ENCODE peak calls at places on chromosome 3, in four cellular contexts. B is GM12865, P is cardiac fibroblast, S is mesenchymal stem cell. N is an unnamed sample.

GRCh38 chr3:45978348-45978747 is 17.3 kb downstream of the FYCO1 start:
- DNase-seq in P (no peak), S (no peak), B (no peak), N (no peak)

GRCh38 chr3:73729969-73730440 is 105.3 kb upstream of the PDZRN3 start:
- DNase-seq in S (peak; percentile 73), P (no peak), B (no peak), N (peak; percentile 43)

GRCh38 chr3:10964537-10965167 is 27.9 kb upstream of the SLC6A1 start:
- DNase-seq in P (peak; percentile 20), S (no peak), B (peak; percentile 10), N (peak; percentile 13)

GRCh38 chr3:54928056-54928770 is at the start of gene LRTM1:
- DNase-seq in S (no peak), B (no peak), P (no peak), N (no peak)

GRCh38 chr3:186772886-186773417 is 10.4 kb upstream of the EIF4A2 start:
- DNase-seq in P (peak; percentile 46), B (peak; percentile 90), S (no peak), N (peak; percentile 37)

GRCh38 chr3:175431396-175431795 is 572.3 kb downstream of the NAALADL2 start:
- DNase-seq in S (no peak), P (peak; percentile 66), B (no peak), N (peak; percentile 36)

GRCh38 chr3:128438488-128439072 is 28.1 kb downstream of the DNAJB8 start:
- DNase-seq in S (no peak), B (peak; percentile 30), P (no peak), N (no peak)

GRCh38 chr3:160801386-160802118 is 45.5 kb downstream of the PPM1L start:
- DNase-seq in S (peak; percentile 75), P (peak; percentile 87), B (peak; percentile 82), N (peak; percentile 24)

GRCh38 chr3:10245313-10245712 is 2.9 kb upstream of the TATDN2 start:
- DNase-seq in P (no peak), B (no peak), S (no peak), N (no peak)

GRCh38 chr3:99960941-99961340 is 143.3 kb downstream of the CMSS1 start:
- DNase-seq in S (peak; percentile 57), P (no peak), B (no peak), N (peak; percentile 55)

GRCh38 chr3:47617061-47618010 is 38.7 kb upstream of the CSPG5 start:
- DNase-seq in P (no peak), S (peak; percentile 50), B (no peak), N (peak; percentile 12)

GRCh38 chr3:162391301-162391700 is 894.7 kb downstream of the OTOL1 start:
- DNase-seq in B (no peak), P (peak; percentile 80), S (peak; percentile 25), N (peak; percentile 43)

GRCh38 chr3:186354100-186354499 is 7.9 kb downstream of the DGKG start:
- DNase-seq in S (peak; percentile 46), P (no peak), B (no peak), N (no peak)

GRCh38 chr3:120457827-120458226 is 7.0 kb upstream of the FSTL1 start:
- DNase-seq in B (no peak), P (no peak), S (no peak), N (no peak)

GRCh38 chr3:36991147-36991546 is 1.8 kb downstream of the EPM2AIP1 start:
- DNase-seq in P (no peak), B (peak; percentile 68), S (no peak), N (no peak)

GRCh38 chr3:10666621-10667020 is 149.4 kb upstream of the SLC6A11 start:
- DNase-seq in B (peak; percentile 28), P (no peak), S (no peak), N (no peak)

GRCh38 chr3:9169951-9170850 is 79.2 kb downstream of the SRGAP3 start:
- DNase-seq in P (no peak), B (no peak), S (no peak), N (no peak)

GRCh38 chr3:137768361-137769320 is 4.5 kb downstream of the SOX14 start:
- DNase-seq in P (no peak), S (no peak), B (no peak), N (no peak)

GRCh38 chr3:17775073-17775472 is 32.6 kb upstream of the TBC1D5 start:
- DNase-seq in P (no peak), S (no peak), B (no peak), N (no peak)

GRCh38 chr3:26652157-26652556 is 29.6 kb downstream of the LRRC3B start:
- DNase-seq in P (no peak), B (no peak), S (no peak), N (no peak)

GRCh38 chr3:135125171-135125801 is 330.2 kb downstream of the EPHB1 start:
- DNase-seq in S (peak; percentile 4), P (peak; percentile 33), B (peak; percentile 27), N (peak; percentile 13)

GRCh38 chr3:141491081-141491480 is 4.3 kb downstream of the RASA2 start:
- DNase-seq in S (no peak), B (no peak), P (no peak), N (no peak)

GRCh38 chr3:175573226-175573625 is 714.1 kb downstream of the NAALADL2 start:
- DNase-seq in S (no peak), P (no peak), B (no peak), N (peak; percentile 57)

GRCh38 chr3:102733811-102734574 is 299.2 kb downstream of the ZPLD1 start:
- DNase-seq in S (no peak), B (no peak), P (peak; percentile 9), N (peak; percentile 0)

GRCh38 chr3:172218350-172219323 is 179.3 kb downstream of the FNDC3B start:
- DNase-seq in P (no peak), B (peak; percentile 36), S (peak; percentile 68), N (peak; percentile 74)

GRCh38 chr3:197356275-197356674 is 57.9 kb upstream of the DLG1 start:
- DNase-seq in P (no peak), B (peak; percentile 32), S (no peak), N (no peak)

GRCh38 chr3:123113889-123114450 is 47.1 kb downstream of the PDIA5 start:
- DNase-seq in B (peak; percentile 21), P (no peak), S (peak; percentile 15), N (no peak)

GRCh38 chr3:188119846-188120245 is 34.1 kb upstream of the LPP start:
- DNase-seq in S (no peak), B (no peak), P (no peak), N (no peak)

GRCh38 chr3:9396632-9397330 is 634 bp upstream of the SETD5 start:
- DNase-seq in P (peak; percentile 100), S (peak; percentile 99), B (peak; percentile 100), N (peak; percentile 100)

GRCh38 chr3:129608087-129608935 is 1.8 kb upstream of the PLXND1 start:
- DNase-seq in B (no peak), S (peak; percentile 71), P (peak; percentile 79), N (peak; percentile 77)

GRCh38 chr3:37480003-37480402 is 305.6 kb upstream of the LRRFIP2 start:
- DNase-seq in P (no peak), S (no peak), B (no peak), N (no peak)

DNA sequence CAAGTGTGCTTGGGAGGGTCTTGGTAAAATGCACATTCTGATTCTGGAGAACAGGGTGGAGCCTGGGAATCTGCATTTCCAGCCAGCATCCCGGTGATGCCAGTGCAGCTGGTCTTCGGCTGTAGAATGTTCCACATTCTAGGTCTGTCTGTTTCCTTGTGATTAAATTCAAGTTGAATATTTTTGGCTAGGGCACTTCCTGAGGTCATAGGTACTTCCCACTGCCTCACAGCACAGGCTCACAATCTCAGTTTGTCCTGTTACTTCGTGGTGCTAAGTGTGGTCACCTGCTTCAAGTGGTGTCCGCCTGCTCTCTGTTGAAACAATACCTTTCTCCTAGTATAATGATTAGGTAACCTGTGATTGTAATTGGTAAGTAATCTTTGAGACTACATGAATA is 40.1 kb downstream of the FLNB start:
- DNase-seq in S (peak; percentile 59), B (peak; percentile 25), P (peak; percentile 69), N (peak; percentile 40)
- H3K4me3 ChIP-seq in S (no peak overlapping the region), B (no peak overlapping the region), P (no peak overlapping the region), N (peak overlapping the region; percentile 11)

GRCh38 chr3:156483426-156483825 is 71.5 kb downstream of the SSR3 start:
- DNase-seq in B (peak; percentile 88), S (peak; percentile 94), P (peak; percentile 86), N (peak; percentile 90)
- H3K4me3 ChIP-seq in B (peak overlapping the region; percentile 54), S (peak overlapping the region; percentile 29), P (no peak overlapping the region), N (no peak overlapping the region)

GRCh38 chr3:48655063-48655462 is 7.6 kb downstream of the CELSR3 start:
- DNase-seq in P (no peak), S (no peak), B (no peak), N (no peak)

GRCh38 chr3:48655586-48655985 is 7.1 kb downstream of the CELSR3 start:
- DNase-seq in S (no peak), B (peak; percentile 67), P (no peak), N (no peak)

GRCh38 chr3:48656061-48656840 is 6.4 kb downstream of the CELSR3 start:
- DNase-seq in S (peak; percentile 42), P (peak; percentile 74), B (peak; percentile 92), N (peak; percentile 84)

GRCh38 chr3:48652923-48653715 is 9.6 kb downstream of the CELSR3 start:
- DNase-seq in S (no peak), B (no peak), P (no peak), N (no peak)

DNA sequence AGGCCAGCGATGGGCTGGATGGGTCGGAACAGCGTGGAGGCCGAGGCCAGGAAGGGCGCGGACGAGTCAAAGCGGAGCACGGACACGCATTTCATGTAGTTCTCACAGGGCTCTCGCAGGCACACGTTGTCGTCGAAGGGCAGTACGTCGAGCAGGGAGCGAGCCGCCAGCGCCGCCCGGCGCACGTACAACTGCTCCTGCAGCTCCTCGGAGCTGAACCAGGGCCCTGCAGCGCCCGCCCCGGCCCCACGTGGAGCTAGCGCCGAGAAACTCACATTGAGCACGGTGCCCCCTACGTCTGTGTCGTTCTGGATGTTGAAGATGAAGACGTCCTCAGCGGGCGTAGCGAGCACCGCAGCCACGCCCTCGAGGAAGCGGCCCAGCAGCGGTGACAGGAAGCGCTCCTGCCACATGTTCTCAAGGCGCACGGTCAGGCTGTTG is 5.8 kb downstream of the CELSR3 start:
- DNase-seq in P (peak; percentile 9), S (no peak), B (peak; percentile 82), N (no peak)
- H3K4me3 ChIP-seq in P (no peak overlapping the region), S (peak overlapping the region; percentile 65), B (peak overlapping the region; percentile 64), N (peak overlapping the region; percentile 59)

GRCh38 chr3:118842147-118842863 is 192.3 kb downstream of the IGSF11 start:
- DNase-seq in S (peak; percentile 22), P (peak; percentile 12), B (peak; percentile 32), N (peak; percentile 5)
- H3K4me3 ChIP-seq in S (peak overlapping the region; percentile 41), P (no peak overlapping the region), B (no peak overlapping the region), N (no peak overlapping the region)

DNA sequence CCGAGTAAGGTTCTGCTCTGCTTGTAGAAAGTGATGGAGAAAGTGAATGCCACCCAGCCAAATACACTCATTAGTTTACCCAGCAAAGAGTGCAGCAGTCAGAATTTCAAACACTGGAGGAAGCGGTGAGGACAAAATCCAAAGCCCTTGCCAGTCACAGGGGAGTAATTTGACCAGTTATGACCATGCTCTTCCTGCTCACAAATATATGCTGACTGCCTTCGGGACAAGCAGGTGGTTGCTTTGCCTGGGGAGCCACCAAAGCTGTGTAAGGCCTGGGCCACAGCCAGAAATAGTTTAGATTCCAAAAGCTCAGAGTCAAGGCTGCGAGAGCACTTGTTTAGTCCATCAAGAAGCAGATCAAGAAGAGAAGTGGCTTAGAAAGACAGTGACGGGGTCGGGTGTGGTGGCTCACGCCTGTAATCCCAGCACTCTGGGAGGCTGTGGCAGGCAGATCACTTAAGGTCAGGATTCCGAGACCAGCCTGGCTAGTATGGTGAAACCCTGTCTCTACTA is 51.0 kb upstream of the ATP13A3 start:
- DNase-seq in B (no peak), S (peak; percentile 76), P (peak; percentile 86), N (peak; percentile 62)
- H3K4me3 ChIP-seq in B (no peak overlapping the region), S (no peak overlapping the region), P (no peak overlapping the region), N (no peak overlapping the region)